ENCODE peak calls at places on chromosome 9, in four cellular contexts. I is frontal cortex, G is T-cell, V is cortex of kidney. Y is an unnamed sample.

GRCh38 chr9:7976167-7976755 is 176.7 kb upstream of the DMAC1 start:
- DNase-seq in G (peak), I (no peak), V (no peak), Y (no peak)

GRCh38 chr9:72680593-72681317 is 159.3 kb downstream of the TMC1 start:
- DNase-seq in G (no peak), I (no peak), V (no peak), Y (no peak)

GRCh38 chr9:128457207-128457606 is 1.4 kb downstream of the ODF2 start:
- DNase-seq in G (no peak), I (no peak), V (no peak), Y (no peak)

GRCh38 chr9:76441551-76442322 is 17.2 kb upstream of the GCNT1 start:
- DNase-seq in V (no peak), G (no peak), I (no peak), Y (peak)

GRCh38 chr9:128420060-128420650 is 502 bp upstream of the CERCAM start:
- DNase-seq in G (no peak), V (no peak), I (peak), Y (peak)

GRCh38 chr9:133238272-133238850 is 29.3 kb upstream of the OBP2B start:
- DNase-seq in V (no peak), I (peak), G (no peak), Y (peak)

GRCh38 chr9:127814619-127815511 is 12.2 kb downstream of the FPGS start:
- DNase-seq in G (no peak), V (no peak), I (no peak), Y (no peak)

GRCh38 chr9:14993061-14993800 is 83.0 kb upstream of the FREM1 start:
- DNase-seq in I (peak), V (no peak), G (no peak), Y (peak)

GRCh38 chr9:96232539-96233241 is 69.3 kb downstream of the HSD17B3 start:
- DNase-seq in I (peak), G (no peak), V (no peak), Y (peak)

GRCh38 chr9:2291980-2292704 is 277.0 kb downstream of the SMARCA2 start:
- DNase-seq in I (no peak), V (no peak), G (no peak), Y (no peak)

GRCh38 chr9:87765521-87765920 is 39.6 kb downstream of the CTSL start:
- DNase-seq in G (no peak), V (no peak), I (no peak), Y (no peak)

GRCh38 chr9:112012026-112012902 is 115.7 kb downstream of the UGCG start:
- DNase-seq in V (no peak), G (no peak), I (peak), Y (peak)

GRCh38 chr9:109918359-109919163 is 138.6 kb downstream of the PALM2AKAP2 start:
- DNase-seq in V (no peak), G (no peak), I (no peak), Y (peak)

GRCh38 chr9:132078369-132079356 is 1.0 kb downstream of the MED27 start:
- DNase-seq in G (peak), V (no peak), I (no peak), Y (peak)

GRCh38 chr9:124663046-124663961 is 107.8 kb downstream of the NR6A1 start:
- DNase-seq in G (no peak), V (no peak), I (no peak), Y (peak)

GRCh38 chr9:120583958-120584369 is 4.0 kb upstream of the CDK5RAP2 start:
- DNase-seq in I (peak), G (peak), V (no peak), Y (peak)